ENCODE peak calls at places on chromosomes 12 and 14, in five cellular contexts. One of them, this sample, is unnamed.

GRCh38 chr14:100237735-100238418 is 1.1 kb upstream of the YY1 start:
- DNase-seq in NCI-H510A treated with DMSO at 0.1 percent for 48 hours: peak; percentile 35
- DNase-seq in activated T-cell treated with anti-CD3 and anti-CD28 coated beads, Interleukin-2, amount 50 U/mL, for 72 hours: peak; percentile 62
- DNase-seq in NCI-H1436: peak; percentile 15
- DNase-seq in Ammon's horn: peak; percentile 42
- DNase-seq in this sample: peak; percentile 70

GRCh38 chr14:69214376-69214775 is 23.1 kb downstream of the EXD2 start:
- DNase-seq in NCI-H1436: no peak
- DNase-seq in NCI-H510A treated with DMSO at 0.1 percent for 48 hours: peak; percentile 15
- DNase-seq in Ammon's horn: no peak
- DNase-seq in activated T-cell treated with anti-CD3 and anti-CD28 coated beads, Interleukin-2, amount 50 U/mL, for 72 hours: no peak
- DNase-seq in this sample: peak; percentile 10

GRCh38 chr14:21382095-21382494 is 1.7 kb downstream of the SUPT16H start:
- DNase-seq in Ammon's horn: no peak
- DNase-seq in activated T-cell treated with anti-CD3 and anti-CD28 coated beads, Interleukin-2, amount 50 U/mL, for 72 hours: no peak
- DNase-seq in NCI-H510A treated with DMSO at 0.1 percent for 48 hours: no peak
- DNase-seq in NCI-H1436: no peak
- DNase-seq in this sample: no peak

GRCh38 chr12:120013659-120014380 is 24.8 kb downstream of the BICDL1 start:
- DNase-seq in activated T-cell treated with anti-CD3 and anti-CD28 coated beads, Interleukin-2, amount 50 U/mL, for 72 hours: peak; percentile 72
- DNase-seq in Ammon's horn: no peak
- DNase-seq in NCI-H1436: no peak
- DNase-seq in NCI-H510A treated with DMSO at 0.1 percent for 48 hours: no peak
- DNase-seq in this sample: peak; percentile 64

GRCh38 chr14:71399057-71399487 is 491.8 kb downstream of the PCNX1 start:
- DNase-seq in activated T-cell treated with anti-CD3 and anti-CD28 coated beads, Interleukin-2, amount 50 U/mL, for 72 hours: peak; percentile 25
- DNase-seq in Ammon's horn: no peak
- DNase-seq in NCI-H510A treated with DMSO at 0.1 percent for 48 hours: no peak
- DNase-seq in NCI-H1436: no peak
- DNase-seq in this sample: no peak

GRCh38 chr12:52865090-52865944 is 16.5 kb upstream of the KRT78 start:
- DNase-seq in Ammon's horn: peak; percentile 62
- DNase-seq in NCI-H510A treated with DMSO at 0.1 percent for 48 hours: peak; percentile 91
- DNase-seq in activated T-cell treated with anti-CD3 and anti-CD28 coated beads, Interleukin-2, amount 50 U/mL, for 72 hours: peak; percentile 28
- DNase-seq in NCI-H1436: peak; percentile 39
- DNase-seq in this sample: peak; percentile 90

GRCh38 chr14:85529803-85530574 is at the start of gene FLRT2:
- DNase-seq in activated T-cell treated with anti-CD3 and anti-CD28 coated beads, Interleukin-2, amount 50 U/mL, for 72 hours: no peak
- DNase-seq in NCI-H510A treated with DMSO at 0.1 percent for 48 hours: no peak
- DNase-seq in NCI-H1436: no peak
- DNase-seq in Ammon's horn: peak; percentile 65
- DNase-seq in this sample: peak; percentile 70

GRCh38 chr12:56151672-56152131 is 685 bp upstream of the MYL6B start:
- DNase-seq in NCI-H1436: peak; percentile 40
- DNase-seq in NCI-H510A treated with DMSO at 0.1 percent for 48 hours: peak; percentile 78
- DNase-seq in Ammon's horn: no peak
- DNase-seq in activated T-cell treated with anti-CD3 and anti-CD28 coated beads, Interleukin-2, amount 50 U/mL, for 72 hours: peak; percentile 76
- DNase-seq in this sample: peak; percentile 92

GRCh38 chr12:102503056-102503681 is 22.8 kb upstream of the IGF1 start:
- DNase-seq in NCI-H1436: no peak
- DNase-seq in activated T-cell treated with anti-CD3 and anti-CD28 coated beads, Interleukin-2, amount 50 U/mL, for 72 hours: no peak
- DNase-seq in NCI-H510A treated with DMSO at 0.1 percent for 48 hours: no peak
- DNase-seq in Ammon's horn: peak; percentile 45
- DNase-seq in this sample: no peak

GRCh38 chr14:72451081-72451972 is 442.6 kb downstream of the DPF3 start:
- DNase-seq in activated T-cell treated with anti-CD3 and anti-CD28 coated beads, Interleukin-2, amount 50 U/mL, for 72 hours: peak; percentile 46
- DNase-seq in NCI-H510A treated with DMSO at 0.1 percent for 48 hours: no peak
- DNase-seq in Ammon's horn: peak; percentile 37
- DNase-seq in NCI-H1436: no peak
- DNase-seq in this sample: no peak